ENCODE peak calls at places on chromosomes 4 and X, in four cellular contexts. C is upper lobe of right lung, Z is pancreas, O is heart right ventricle. M is an unnamed sample.

GRCh38 chr4:141853091-141853734 is 216.8 kb downstream of the IL15 start:
- ATAC-seq in O (no peak), C (no peak), Z (peak), M (no peak)

GRCh38 chrX:149010026-149010898 is 494.8 kb downstream of the IDS start:
- ATAC-seq in Z (peak), O (no peak), C (no peak), M (no peak)

GRCh38 chrX:4240541-4241194 is 527.2 kb upstream of the PRKX start:
- ATAC-seq in C (no peak), O (no peak), Z (no peak), M (no peak)

GRCh38 chrX:103882999-103883398 is 50.9 kb upstream of the RAB9B start:
- ATAC-seq in O (no peak), C (no peak), Z (no peak), M (no peak)

GRCh38 chrX:107924136-107924746 is 57.9 kb downstream of the TEX13B start:
- ATAC-seq in C (no peak), O (no peak), Z (no peak), M (no peak)

GRCh38 chrX:66015152-66015827 is 24.6 kb downstream of the VSIG4 start:
- ATAC-seq in O (peak), C (peak), Z (peak), M (peak)

GRCh38 chrX:119427795-119428185 is 28.7 kb downstream of the SLC25A43 start:
- ATAC-seq in O (no peak), C (no peak), Z (no peak), M (no peak)

GRCh38 chrX:130435937-130436336 is 34.1 kb downstream of the RBMX2 start:
- ATAC-seq in Z (no peak), O (no peak), C (no peak), M (no peak)

GRCh38 chrX:19747672-19748610 is 139.5 kb downstream of the SH3KBP1 start:
- ATAC-seq in O (no peak), Z (peak), C (peak), M (no peak)

GRCh38 chrX:57640674-57641016 is 39.4 kb downstream of the NLRP2B start:
- ATAC-seq in O (no peak), Z (no peak), C (no peak), M (no peak)

GRCh38 chr4:2570551-2571222 is 34.2 kb downstream of the FAM193A start:
- ATAC-seq in Z (peak), O (peak), C (peak), M (peak)

GRCh38 chr4:111208970-111209369 is 586.1 kb upstream of the PITX2 start:
- ATAC-seq in O (no peak), Z (no peak), C (no peak), M (no peak)

GRCh38 chrX:368811-369562 is 17.7 kb downstream of the PPP2R3B start:
- ATAC-seq in Z (no peak), C (no peak), O (peak), M (no peak)
- H3K27ac ChIP-seq in Z (no peak), C (no peak), O (peak), M (no peak)

DNA sequence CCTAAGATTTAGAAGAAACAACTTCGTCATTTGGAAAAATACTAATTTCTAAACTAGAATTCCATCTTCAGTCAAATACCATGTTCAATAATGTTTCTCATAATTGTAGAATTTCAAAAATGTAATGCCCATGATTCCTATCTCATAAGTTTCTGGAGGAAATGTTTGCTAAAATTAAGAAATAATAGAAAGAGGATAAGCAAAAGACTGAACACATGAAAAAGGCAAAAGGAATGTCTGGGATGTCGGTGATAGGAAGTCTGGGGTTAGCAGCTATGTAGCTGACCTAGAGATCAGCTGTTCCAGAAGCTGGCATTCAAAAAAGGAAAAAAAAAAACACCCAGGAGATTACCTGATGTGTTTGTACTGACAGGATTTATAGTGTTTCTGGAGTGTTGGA is 18.9 kb upstream of the PCDH10 start:
- ATAC-seq in Z (no peak), O (no peak), C (no peak), M (no peak)
- H3K27ac ChIP-seq in Z (no peak), O (no peak), C (no peak), M (no peak)

GRCh38 chrX:40755291-40756249 is 20.2 kb upstream of the MED14 start:
- ATAC-seq in Z (peak), C (no peak), O (peak), M (peak)

GRCh38 chrX:40748977-40749376 is 13.6 kb upstream of the MED14 start:
- ATAC-seq in C (no peak), O (no peak), Z (no peak), M (no peak)

GRCh38 chrX:40746536-40746935 is 11.2 kb upstream of the MED14 start:
- ATAC-seq in O (no peak), C (no peak), Z (no peak), M (no peak)

DNA sequence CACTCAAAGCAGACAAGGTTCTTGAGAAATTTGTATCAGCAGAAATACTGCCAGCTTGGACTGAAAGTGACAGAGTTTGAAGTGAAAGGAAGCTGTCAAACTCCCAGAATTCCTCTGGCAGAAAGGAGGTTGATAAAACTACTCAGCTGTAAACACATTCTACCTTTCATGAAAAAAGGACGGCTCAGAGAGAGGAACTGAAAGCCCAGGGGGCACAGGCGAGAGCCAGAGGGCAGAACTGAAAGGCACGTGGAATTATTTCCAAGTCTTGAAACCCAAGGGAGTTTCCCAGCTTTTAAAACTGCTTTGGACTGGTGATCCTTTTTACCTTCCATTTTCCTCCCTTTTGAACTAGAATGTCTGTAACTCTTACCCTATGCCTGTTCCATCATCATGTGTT is 14.5 kb upstream of the MED14 start:
- ATAC-seq in O (no peak), Z (peak), C (no peak), M (no peak)
- H3K27ac ChIP-seq in O (peak), Z (no peak), C (peak), M (peak)

GRCh38 chr4:89468632-89469031 is 161.0 kb upstream of the GPRIN3 start:
- ATAC-seq in C (no peak), O (no peak), Z (no peak), M (no peak)

GRCh38 chr4:89469930-89470375 is 162.4 kb upstream of the GPRIN3 start:
- ATAC-seq in Z (peak), C (peak), O (no peak), M (peak)

DNA sequence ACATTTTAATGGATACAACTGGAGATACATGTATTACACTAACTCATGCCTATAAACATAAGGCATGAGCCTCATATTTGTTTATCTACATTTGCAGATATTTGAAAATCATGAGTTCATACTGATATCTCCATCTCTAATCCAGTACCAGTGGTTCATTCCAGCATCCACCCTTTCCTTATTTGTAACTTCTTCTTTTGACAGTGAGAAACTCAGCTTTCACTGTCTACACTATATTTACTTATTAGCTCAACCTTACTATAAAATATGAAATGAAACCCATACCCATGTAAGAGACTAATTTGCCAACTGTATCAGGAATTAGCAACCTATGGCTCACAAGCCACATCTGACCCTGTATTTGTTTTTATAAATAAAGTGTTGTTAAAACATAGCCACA is 161.9 kb upstream of the GPRIN3 start:
- ATAC-seq in Z (peak), C (peak), O (no peak), M (no peak)
- H3K27ac ChIP-seq in Z (no peak), C (no peak), O (no peak), M (peak)

DNA sequence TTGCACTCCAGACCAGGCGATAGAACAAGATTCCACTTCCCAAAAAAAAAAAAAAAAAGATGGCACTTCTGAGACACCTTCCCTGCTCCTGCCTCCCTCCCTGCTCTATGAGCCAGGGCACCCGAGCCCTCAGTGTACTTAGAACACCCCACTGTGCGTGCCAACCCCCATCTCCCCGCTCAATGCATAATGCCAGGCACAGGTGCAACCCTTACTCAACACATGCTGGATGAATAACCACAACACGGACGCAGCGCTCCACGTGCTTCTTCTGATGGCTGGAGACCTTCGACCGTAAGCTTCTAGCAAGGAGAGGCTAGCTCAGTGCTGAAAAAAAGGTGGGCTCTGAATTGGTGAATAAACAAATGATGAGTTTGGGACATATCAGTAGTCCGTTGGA is 19.9 kb upstream of the IRAK1 start:
- ATAC-seq in O (no peak), Z (no peak), C (no peak), M (no peak)
- H3K27ac ChIP-seq in O (no peak), Z (no peak), C (peak), M (peak)

GRCh38 chr4:5750052-5750950 is 39.3 kb downstream of the EVC start:
- ATAC-seq in Z (no peak), C (no peak), O (no peak), M (no peak)

GRCh38 chr4:5749568-5749967 is 38.6 kb downstream of the EVC start:
- ATAC-seq in C (no peak), O (no peak), Z (no peak), M (no peak)

GRCh38 chr4:5747746-5748365 is 36.9 kb downstream of the EVC start:
- ATAC-seq in O (no peak), C (no peak), Z (peak), M (peak)

GRCh38 chr4:5746250-5746649 is 35.2 kb downstream of the EVC start:
- ATAC-seq in C (no peak), Z (no peak), O (no peak), M (no peak)

DNA sequence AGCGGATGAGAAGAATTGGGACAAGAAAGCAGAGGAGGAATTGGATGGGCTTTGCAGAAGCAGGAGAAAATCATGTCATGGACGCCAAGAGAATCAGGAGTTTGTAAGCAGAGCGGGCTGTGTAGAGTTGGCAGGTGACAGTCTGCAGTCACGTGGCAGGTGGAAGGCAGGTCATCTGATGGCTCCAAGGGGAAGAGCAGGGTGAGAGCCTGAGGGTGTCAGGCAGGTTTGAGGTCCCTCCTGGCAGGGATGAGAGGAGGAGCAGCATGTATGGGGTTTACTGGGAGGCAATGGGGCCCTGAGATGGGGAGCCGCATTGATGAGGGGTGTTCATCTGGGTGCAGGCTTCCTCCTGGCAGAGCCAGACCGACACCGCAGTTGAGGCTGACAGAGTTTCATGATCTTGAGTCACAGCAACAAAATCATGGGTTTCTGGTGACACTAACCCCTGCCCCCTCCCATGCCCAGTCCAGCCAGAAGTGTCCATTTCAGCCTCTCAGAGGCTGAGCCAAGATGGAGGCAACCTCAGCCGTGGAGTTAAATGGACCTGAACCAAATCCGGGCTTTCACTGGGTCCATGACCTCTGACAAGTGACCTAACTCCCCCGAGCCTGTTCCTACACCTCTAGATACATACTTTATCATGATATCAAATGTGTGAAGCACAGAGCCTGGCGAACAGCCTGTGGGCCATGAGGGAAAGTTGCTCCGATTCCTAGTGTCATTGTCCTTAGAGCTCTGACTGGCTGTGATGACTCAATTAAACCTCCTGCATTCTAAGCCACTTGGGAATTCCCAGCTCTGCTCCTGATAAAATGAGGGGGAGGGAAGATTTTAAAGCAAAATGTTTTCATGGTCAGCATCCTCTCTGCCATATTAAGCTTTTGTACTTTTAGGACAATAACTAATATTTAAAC is 36.1 kb downstream of the EVC start:
- ATAC-seq in O (no peak), C (no peak), Z (peak), M (no peak)
- H3K27ac ChIP-seq in O (peak), C (no peak), Z (no peak), M (peak)

GRCh38 chr4:6574747-6575502 is at the start of gene MAN2B2:
- ATAC-seq in O (peak), Z (peak), C (peak), M (peak)
- H3K27ac ChIP-seq in O (peak), Z (no peak), C (peak), M (peak)

DNA sequence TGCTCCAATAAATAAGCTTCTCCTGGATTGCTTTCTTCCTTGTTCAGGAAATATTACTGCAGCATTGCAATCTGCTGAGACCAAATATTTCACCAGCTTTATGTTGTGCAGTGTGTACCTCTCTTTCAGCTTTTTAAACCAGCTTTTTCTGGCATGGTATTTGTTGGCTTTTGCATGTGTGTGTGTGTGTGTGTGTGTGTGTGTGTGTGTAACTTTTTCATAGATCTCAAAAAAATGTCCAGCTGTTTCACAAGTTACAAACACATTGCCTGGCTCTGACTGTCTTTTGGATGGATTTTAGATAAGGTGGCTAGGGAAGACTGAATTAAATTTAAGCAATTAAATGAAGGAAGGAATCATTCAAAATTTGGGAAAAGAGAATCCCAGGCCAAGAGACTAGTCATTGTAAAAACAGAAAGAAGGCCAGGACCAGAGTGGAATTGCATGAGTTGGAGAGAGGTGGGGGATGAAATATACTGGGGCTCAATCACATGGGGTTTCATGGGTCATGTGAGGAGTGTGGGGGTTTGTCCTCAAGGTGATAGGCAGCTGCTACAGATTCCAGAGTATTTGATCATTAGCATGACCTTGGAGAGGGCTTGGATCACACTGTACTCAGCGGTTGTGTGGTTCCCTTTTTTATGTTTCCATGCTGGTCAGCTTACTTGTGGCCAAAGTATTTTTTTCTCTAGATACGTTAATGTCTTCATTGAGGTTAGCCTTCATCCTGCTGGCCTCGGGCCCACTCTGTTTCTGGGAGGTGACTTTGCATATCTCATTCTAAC is 357.7 kb upstream of the BOD1L1 start:
- ATAC-seq in O (peak), C (peak), Z (peak), M (no peak)
- H3K27ac ChIP-seq in O (peak), C (no peak), Z (no peak), M (no peak)

GRCh38 chr4:139214039-139214534 is 37.1 kb upstream of the ELF2 start:
- ATAC-seq in C (peak), Z (peak), O (no peak), M (peak)
- H3K27ac ChIP-seq in C (no peak), Z (no peak), O (no peak), M (no peak)

GRCh38 chr4:1334579-1334895 is 12.5 kb upstream of the UVSSA start:
- ATAC-seq in C (no peak), O (no peak), Z (no peak), M (no peak)
- H3K27ac ChIP-seq in C (no peak), O (no peak), Z (no peak), M (no peak)